ENCODE peak calls at places on chromosomes 11 and 22, in four cellular contexts. F, S, L and R are unnamed samples.

GRCh38 chr11:70628881-70629844 is 230.8 kb downstream of the CTTN start:
- DNase-seq in F (peak; percentile 64), S (no peak), L (no peak), R (no peak)

GRCh38 chr11:10605941-10606381 is 37.5 kb upstream of the LYVE1 start:
- DNase-seq in F (peak; percentile 66), S (peak; percentile 87), L (no peak), R (peak; percentile 91)

GRCh38 chr11:73072935-73073481 is 69.1 kb downstream of the FCHSD2 start:
- DNase-seq in F (no peak), S (peak; percentile 41), L (peak; percentile 9), R (peak; percentile 64)

GRCh38 chr11:65014146-65014960 is at the start of gene ARL2:
- DNase-seq in F (no peak), S (no peak), L (no peak), R (no peak)

GRCh38 chr22:24333301-24333700 is 62.7 kb downstream of the SPECC1L start:
- DNase-seq in F (no peak), S (peak; percentile 71), L (no peak), R (peak; percentile 56)

GRCh38 chr11:12090761-12091261 is 19.6 kb upstream of the MICAL2 start:
- DNase-seq in F (no peak), S (no peak), L (no peak), R (no peak)

GRCh38 chr11:25039165-25039564 is 542.3 kb downstream of the LUZP2 start:
- DNase-seq in F (no peak), S (no peak), L (no peak), R (no peak)

GRCh38 chr22:46150615-46151423 is 493 bp downstream of the PPARA start:
- DNase-seq in F (no peak), S (no peak), L (peak; percentile 57), R (no peak)

GRCh38 chr22:46369716-46370583 is 34.4 kb downstream of the TRMU start:
- DNase-seq in F (no peak), S (no peak), L (no peak), R (no peak)

GRCh38 chr11:31050061-31050790 is 319.3 kb downstream of the DCDC1 start:
- DNase-seq in F (no peak), S (no peak), L (no peak), R (no peak)

GRCh38 chr11:70766901-70767300 is 368.6 kb downstream of the CTTN start:
- DNase-seq in F (no peak), S (no peak), L (no peak), R (no peak)

GRCh38 chr11:61145228-61146005 is 15.8 kb downstream of the VPS37C start:
- DNase-seq in F (no peak), S (no peak), L (no peak), R (no peak)

GRCh38 chr22:46471901-46472721 is 65.3 kb downstream of the CELSR1 start:
- DNase-seq in F (no peak), S (no peak), L (no peak), R (no peak)

GRCh38 chr11:58900479-58901420 is 38.5 kb upstream of the GLYATL1 start:
- DNase-seq in F (peak; percentile 53), S (peak; percentile 90), L (no peak), R (peak; percentile 85)

GRCh38 chr11:22763166-22763565 is 66.4 kb downstream of the SVIP start:
- DNase-seq in F (no peak), S (no peak), L (no peak), R (no peak)

GRCh38 chr11:105718641-105719040 is 108.8 kb downstream of the GRIA4 start:
- DNase-seq in F (no peak), S (no peak), L (no peak), R (peak; percentile 18)

GRCh38 chr11:105723269-105723668 is 113.4 kb downstream of the GRIA4 start:
- DNase-seq in F (no peak), S (no peak), L (no peak), R (no peak)

GRCh38 chr11:105720096-105720495 is 110.2 kb downstream of the GRIA4 start:
- DNase-seq in F (no peak), S (no peak), L (no peak), R (no peak)

GRCh38 chr11:105713696-105714095 is 103.8 kb downstream of the GRIA4 start:
- DNase-seq in F (no peak), S (no peak), L (no peak), R (no peak)

GRCh38 chr11:105719073-105719846 is 109.4 kb downstream of the GRIA4 start:
- DNase-seq in F (no peak), S (peak; percentile 72), L (no peak), R (peak; percentile 72)
- H3K4me3 ChIP-seq in F (no peak overlapping the region), S (no peak overlapping the region), L (no peak overlapping the region), R (peak overlapping the region; percentile 33)

DNA sequence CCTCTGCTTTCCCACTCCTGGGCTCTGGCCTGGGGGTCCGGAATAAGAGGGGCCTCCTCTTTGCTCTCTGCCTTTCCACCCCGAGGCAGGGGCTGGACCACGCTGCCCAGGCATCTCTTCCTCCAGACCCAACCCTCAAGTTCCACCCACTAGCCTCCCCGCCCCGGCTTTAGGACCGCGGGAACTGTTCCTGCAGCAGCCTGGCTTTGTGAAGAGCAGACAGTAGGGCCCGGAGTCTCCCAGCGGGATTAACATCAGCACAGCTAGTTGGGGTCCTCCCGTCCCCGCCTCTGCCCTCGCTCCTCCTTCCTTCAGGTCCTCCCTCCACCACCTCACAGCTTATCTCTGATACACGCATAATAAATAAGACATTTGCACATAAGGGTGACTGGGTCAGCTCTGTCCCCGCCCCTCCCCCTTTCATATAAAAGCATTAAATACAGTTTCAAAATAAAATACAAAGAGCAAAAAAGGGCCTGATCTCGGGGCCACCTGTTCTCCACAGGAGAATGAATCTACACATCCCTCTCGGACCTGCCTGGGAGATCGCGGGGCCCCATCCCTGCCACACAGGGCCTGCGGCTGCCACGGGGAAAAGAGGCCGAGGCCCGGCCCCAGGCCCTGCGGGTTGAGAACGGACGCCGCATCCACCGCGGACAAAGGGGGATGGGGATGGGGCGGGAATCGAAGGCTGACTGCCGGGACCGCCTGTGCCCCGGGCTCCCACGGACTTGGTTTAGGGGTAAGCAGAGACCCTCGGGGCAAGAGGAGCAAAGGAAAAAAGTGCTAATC is 6.5 kb downstream of the ZFTA start:
- DNase-seq in F (peak; percentile 31), S (peak; percentile 13), L (no peak), R (no peak)
- H3K4me3 ChIP-seq in F (peak overlapping the region; percentile 63), S (peak overlapping the region; percentile 21), L (no peak overlapping the region), R (peak overlapping the region; percentile 42)

DNA sequence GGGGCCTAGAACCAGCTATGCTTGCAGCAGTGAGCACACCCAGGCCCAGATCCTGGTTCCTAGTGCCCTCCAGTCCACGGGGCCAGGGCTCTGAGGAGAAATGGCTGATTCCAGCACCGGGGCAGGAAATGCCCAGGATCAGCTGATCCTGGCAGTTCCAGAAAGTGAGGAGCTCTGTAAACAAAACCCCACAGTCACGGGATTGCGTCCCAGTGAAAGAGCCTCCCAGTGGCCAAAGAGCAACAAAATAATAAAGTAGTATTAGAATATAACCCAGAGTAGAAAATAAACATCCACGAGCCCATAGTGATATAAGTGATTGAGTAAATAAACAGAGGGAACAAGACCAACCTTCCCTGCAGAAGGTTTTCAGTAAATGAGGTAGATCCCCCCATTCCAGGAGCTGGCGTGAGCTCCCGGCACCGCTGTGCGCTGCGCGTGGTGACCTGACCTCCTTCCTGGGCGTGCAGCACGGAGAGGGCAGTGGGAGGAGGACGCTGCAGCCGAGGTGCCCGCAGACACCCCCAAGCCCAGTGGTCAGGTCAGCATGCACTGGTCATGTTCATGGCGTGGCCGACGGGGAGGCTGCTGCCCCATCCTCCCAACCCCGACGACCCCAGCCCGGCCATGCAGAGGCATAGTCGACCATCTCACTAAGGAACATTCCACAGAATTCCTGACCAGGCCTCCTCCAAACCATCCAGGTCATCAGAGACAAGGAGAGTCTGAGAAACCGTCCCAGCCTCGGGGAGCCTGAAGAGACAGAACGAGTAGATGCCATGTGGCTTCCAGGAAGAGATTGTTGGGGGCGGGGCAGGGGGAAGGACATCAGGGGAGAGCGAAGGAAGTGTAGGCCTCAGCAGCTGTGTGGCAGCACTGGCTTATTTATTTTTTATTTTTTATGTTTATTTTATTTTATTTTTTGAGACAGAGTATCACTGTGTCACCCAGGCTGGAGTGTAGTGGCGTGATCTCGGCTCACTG is 19.9 kb downstream of the PTDSS2 start:
- DNase-seq in F (no peak), S (peak; percentile 88), L (no peak), R (peak; percentile 91)
- H3K4me3 ChIP-seq in F (peak overlapping the region; percentile 31), S (peak overlapping the region; percentile 17), L (no peak overlapping the region), R (peak overlapping the region; percentile 5)

GRCh38 chr11:110131386-110132123 is 38.4 kb downstream of the ZC3H12C start:
- DNase-seq in F (no peak), S (no peak), L (no peak), R (no peak)
- H3K4me3 ChIP-seq in F (no peak overlapping the region), S (no peak overlapping the region), L (no peak overlapping the region), R (no peak overlapping the region)

DNA sequence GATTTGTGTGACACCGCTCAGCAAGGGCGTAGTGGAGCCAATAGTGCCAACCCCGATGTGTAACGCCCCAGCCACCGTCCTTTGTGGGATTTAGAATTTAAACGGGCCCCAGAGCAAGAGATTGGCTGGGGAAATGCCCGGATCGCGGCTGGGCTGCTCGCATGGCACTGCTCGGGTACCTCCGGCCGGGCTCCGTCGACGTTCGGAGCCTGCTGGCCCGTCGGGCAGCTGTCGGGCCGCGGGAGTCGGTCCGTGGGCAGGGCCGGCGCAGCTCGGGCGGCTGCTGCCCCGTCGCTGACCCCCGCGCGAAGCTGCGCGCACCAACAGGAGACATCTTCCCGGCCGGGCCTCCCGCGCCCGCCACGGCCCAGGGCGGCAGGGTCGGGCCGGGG is 1.4 kb upstream of the KDM2A start:
- DNase-seq in F (peak; percentile 28), S (no peak), L (peak; percentile 35), R (peak; percentile 41)
- H3K4me3 ChIP-seq in F (peak overlapping the region; percentile 99), S (no peak overlapping the region), L (peak overlapping the region; percentile 29), R (peak overlapping the region; percentile 56)

GRCh38 chr11:131371791-131372104 is 1.3 kb downstream of the NTM start:
- DNase-seq in F (no peak), S (no peak), L (no peak), R (no peak)
- H3K4me3 ChIP-seq in F (peak overlapping the region; percentile 24), S (no peak overlapping the region), L (no peak overlapping the region), R (no peak overlapping the region)

GRCh38 chr11:33868646-33869461 is 23.0 kb downstream of the LMO2 start:
- DNase-seq in F (no peak), S (no peak), L (no peak), R (no peak)

GRCh38 chr11:33867996-33868645 is 23.8 kb downstream of the LMO2 start:
- DNase-seq in F (no peak), S (no peak), L (no peak), R (no peak)

GRCh38 chr11:33864479-33864878 is 27.4 kb downstream of the LMO2 start:
- DNase-seq in F (no peak), S (no peak), L (no peak), R (no peak)

GRCh38 chr11:33869511-33870422 is 22.1 kb downstream of the LMO2 start:
- DNase-seq in F (peak; percentile 75), S (peak; percentile 14), L (no peak), R (peak; percentile 28)

GRCh38 chr11:33867566-33867965 is 24.3 kb downstream of the LMO2 start:
- DNase-seq in F (no peak), S (no peak), L (no peak), R (no peak)
- H3K4me3 ChIP-seq in F (peak overlapping the region; percentile 77), S (no peak overlapping the region), L (no peak overlapping the region), R (no peak overlapping the region)

GRCh38 chr11:36449566-36450390 is 60.3 kb downstream of the TRAF6 start:
- DNase-seq in F (no peak), S (peak; percentile 25), L (no peak), R (no peak)
- H3K4me3 ChIP-seq in F (peak overlapping the region; percentile 12), S (peak overlapping the region; percentile 27), L (no peak overlapping the region), R (no peak overlapping the region)

GRCh38 chr11:102306048-102306575 is 11.2 kb upstream of the BIRC3 start:
- DNase-seq in F (no peak), S (no peak), L (no peak), R (no peak)
- H3K4me3 ChIP-seq in F (no peak overlapping the region), S (no peak overlapping the region), L (peak overlapping the region; percentile 14), R (no peak overlapping the region)